ENCODE peak calls at places on chromosome 22, in six cellular contexts. Q is neuronal stem cell, F is H1, C is mesenchymal stem cell, J is IMR-90, A is trophoblast cell. Z is an unnamed sample.

GRCh38 chr22:41969110-41969646 is at the start of gene SEPTIN3:
- DNase-seq in Q (no peak), F (no peak), C (no peak), J (no peak), A (no peak), Z (no peak)

GRCh38 chr22:46104170-46104880 is 46.0 kb upstream of the PPARA start:
- DNase-seq in Q (no peak), F (no peak), C (no peak), J (no peak), A (no peak), Z (no peak)

GRCh38 chr22:24901448-24901847 is 45.0 kb downstream of the LHFPL7 start:
- DNase-seq in Q (no peak), F (no peak), C (no peak), J (no peak), A (no peak), Z (no peak)

GRCh38 chr22:24128631-24129601 is 52.4 kb upstream of the SUSD2 start:
- DNase-seq in Q (no peak), F (no peak), C (no peak), J (no peak), A (no peak), Z (no peak)

GRCh38 chr22:50444663-50445062 is 30.2 kb downstream of the SBF1 start:
- DNase-seq in Q (no peak), F (no peak), C (peak; percentile 73), J (peak; percentile 78), A (peak; percentile 73), Z (no peak)

GRCh38 chr22:19056951-19057401 is 65.2 kb downstream of the DGCR2 start:
- DNase-seq in Q (no peak), F (no peak), C (no peak), J (no peak), A (no peak), Z (no peak)

GRCh38 chr22:23831781-23832180 is 7.0 kb downstream of the DERL3 start:
- DNase-seq in Q (no peak), F (no peak), C (no peak), J (no peak), A (no peak), Z (no peak)

GRCh38 chr22:46104881-46105493 is 45.3 kb upstream of the PPARA start:
- DNase-seq in Q (no peak), F (no peak), C (no peak), J (no peak), A (no peak), Z (no peak)

GRCh38 chr22:19849800-19850481 is 4.7 kb downstream of the GNB1L start:
- DNase-seq in Q (no peak), F (no peak), C (peak; percentile 25), J (no peak), A (peak; percentile 92), Z (no peak)

GRCh38 chr22:17199131-17199731 is 20.0 kb downstream of the ADA2 start:
- DNase-seq in Q (peak; percentile 64), F (peak; percentile 77), C (peak; percentile 49), J (peak; percentile 16), A (no peak), Z (peak; percentile 85)

GRCh38 chr22:49104434-49104833 is 723.2 kb downstream of the BRD1 start:
- DNase-seq in Q (no peak), F (no peak), C (no peak), J (no peak), A (no peak), Z (no peak)

GRCh38 chr22:49102367-49102766 is 725.3 kb downstream of the BRD1 start:
- DNase-seq in Q (no peak), F (no peak), C (no peak), J (no peak), A (no peak), Z (no peak)

GRCh38 chr22:49101225-49101624 is 726.4 kb downstream of the BRD1 start:
- DNase-seq in Q (no peak), F (no peak), C (no peak), J (no peak), A (no peak), Z (no peak)

GRCh38 chr22:49101873-49102272 is 725.8 kb downstream of the BRD1 start:
- DNase-seq in Q (no peak), F (no peak), C (no peak), J (no peak), A (no peak), Z (no peak)

GRCh38 chr22:49103314-49104052 is 724.2 kb downstream of the BRD1 start:
- DNase-seq in Q (no peak), F (no peak), C (no peak), J (no peak), A (no peak), Z (no peak)
- H3K9me3 ChIP-seq in Q (peaks cover 3% of the 10 kb centered on the region), F (no peaks in the 10 kb centered on the region), C (no peaks in the 10 kb centered on the region), J (peaks cover 57% of the 10 kb centered on the region), A (no peaks in the 10 kb centered on the region), Z (no peaks in the 10 kb centered on the region)

GRCh38 chr22:36732609-36733008 is 29.1 kb upstream of the CACNG2 start:
- DNase-seq in Q (no peak), F (no peak), C (no peak), J (no peak), A (no peak), Z (peak; percentile 8)
- H3K14ac ChIP-seq in Q (no peak overlapping the region), F (no peak overlapping the region), C (no peak overlapping the region), J (no peak overlapping the region), A (no peak overlapping the region), Z (no peak overlapping the region)

GRCh38 chr22:47155912-47156311 is 393.5 kb downstream of the TBC1D22A start:
- DNase-seq in Q (no peak), F (no peak), C (no peak), J (no peak), A (no peak), Z (no peak)
- H4K91ac ChIP-seq in Q (no peak overlapping the region), F (no peak overlapping the region), C (no peak overlapping the region), J (no peak overlapping the region), A (no peak overlapping the region), Z (no peak overlapping the region)

GRCh38 chr22:22733881-22734373 is 89.5 kb downstream of the GGTLC2 start:
- DNase-seq in Q (no peak), F (no peak), C (no peak), J (no peak), A (no peak), Z (no peak)
- H3K9me3 ChIP-seq in Q (no peaks in the 10 kb centered on the region), F (peaks cover 14% of the 10 kb centered on the region), C (no peaks in the 10 kb centered on the region), J (no peaks in the 10 kb centered on the region), A (no peaks in the 10 kb centered on the region), Z (no peaks in the 10 kb centered on the region)

Z was measured in H9.